ENCODE peak calls at places on chromosomes 5 and 9, in seven cellular contexts. P is kidney epithelial cell; D is astrocyte; M is sigmoid colon; J is CD8-positive, alpha-beta T cell; K is prostate gland; N is ovary. V is an unnamed sample.

GRCh38 chr9:134626576-134627416 is 14.8 kb upstream of the COL5A1 start:
- DNase-seq in P (no peak), D (peak; percentile 84), M (peak; percentile 50), J (no peak), K (no peak), N (peak; percentile 6), V (peak; percentile 39)

GRCh38 chr5:61569353-61569752 is 237.3 kb downstream of the ZSWIM6 start:
- DNase-seq in P (no peak), D (no peak), M (no peak), J (no peak), K (no peak), N (no peak), V (no peak)

GRCh38 chr5:103273952-103274351 is 15.4 kb downstream of the MACIR start:
- DNase-seq in P (no peak), D (no peak), M (no peak), J (no peak), K (no peak), N (no peak), V (no peak)

GRCh38 chr5:157860898-157861894 is 2.3 kb upstream of the CLINT1 start:
- DNase-seq in P (no peak), D (no peak), M (no peak), J (no peak), K (no peak), N (no peak), V (no peak)

GRCh38 chr5:147742151-147742550 is 40.4 kb downstream of the JAKMIP2 start:
- DNase-seq in P (no peak), D (no peak), M (no peak), J (no peak), K (no peak), N (no peak), V (no peak)

GRCh38 chr5:167839065-167839464 is 452.4 kb upstream of the WWC1 start:
- DNase-seq in P (no peak), D (no peak), M (no peak), J (no peak), K (no peak), N (no peak), V (peak; percentile 93)

GRCh38 chr9:73531658-73532057 is 380.0 kb downstream of the ANXA1 start:
- DNase-seq in P (no peak), D (no peak), M (no peak), J (no peak), K (no peak), N (no peak), V (no peak)

GRCh38 chr9:89872913-89873707 is 268.3 kb downstream of the GADD45G start:
- DNase-seq in P (no peak), D (no peak), M (peak; percentile 64), J (no peak), K (no peak), N (no peak), V (no peak)

GRCh38 chr5:120252839-120253238 is 211.3 kb upstream of the PRR16 start:
- DNase-seq in P (no peak), D (peak; percentile 58), M (no peak), J (no peak), K (no peak), N (no peak), V (no peak)

GRCh38 chr5:73031839-73032238 is 76.0 kb downstream of the FCHO2 start:
- DNase-seq in P (peak; percentile 18), D (peak; percentile 79), M (no peak), J (no peak), K (no peak), N (no peak), V (peak; percentile 49)

GRCh38 chr5:31328031-31328430 is 134.5 kb downstream of the CDH6 start:
- DNase-seq in P (no peak), D (peak; percentile 35), M (no peak), J (no peak), K (no peak), N (no peak), V (no peak)

GRCh38 chr9:114117996-114118830 is 19.1 kb upstream of the KIF12 start:
- DNase-seq in P (no peak), D (no peak), M (no peak), J (no peak), K (peak; percentile 75), N (no peak), V (no peak)

GRCh38 chr9:35882996-35883395 is 12.8 kb upstream of the OR13J1 start:
- DNase-seq in P (no peak), D (peak; percentile 13), M (no peak), J (no peak), K (no peak), N (no peak), V (no peak)

GRCh38 chr9:68522126-68522525 is 18.6 kb downstream of the TMEM252 start:
- DNase-seq in P (no peak), D (no peak), M (no peak), J (no peak), K (no peak), N (no peak), V (no peak)

GRCh38 chr9:68522954-68523353 is 17.7 kb downstream of the TMEM252 start:
- DNase-seq in P (no peak), D (no peak), M (no peak), J (no peak), K (no peak), N (no peak), V (no peak)

GRCh38 chr9:68523367-68523936 is 17.2 kb downstream of the TMEM252 start:
- DNase-seq in P (no peak), D (no peak), M (no peak), J (no peak), K (no peak), N (no peak), V (no peak)
- H3K27me3 ChIP-seq in P (no peaks in the 10 kb centered on the region), D (peaks cover 3% of the 10 kb centered on the region), M (no peaks in the 10 kb centered on the region), J (no peaks in the 10 kb centered on the region), K (no peaks in the 10 kb centered on the region), N (no peaks in the 10 kb centered on the region), V (no peaks in the 10 kb centered on the region)

DNA sequence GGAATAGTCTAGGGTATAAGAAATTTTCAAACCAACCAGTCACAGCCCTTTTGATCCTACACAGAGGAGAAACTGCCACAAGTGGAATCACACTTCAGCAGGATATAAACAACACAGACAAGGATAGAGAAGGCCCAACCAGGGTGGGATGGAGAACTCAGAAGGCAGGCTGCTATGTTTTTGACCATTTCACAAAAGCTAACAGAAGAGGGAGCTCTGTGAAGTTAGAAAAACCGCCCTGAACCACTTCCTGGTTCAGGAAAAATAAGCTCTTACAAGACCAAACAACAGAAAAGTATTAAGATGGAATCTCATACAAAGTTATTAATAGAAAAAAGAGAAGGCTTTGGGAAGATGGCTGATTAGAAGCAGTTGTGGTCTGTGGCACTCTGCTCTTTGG is 960 bp upstream of the IFNB1 start:
- DNase-seq in P (no peak), D (no peak), M (no peak), J (no peak), K (no peak), N (no peak), V (no peak)
- TF ChIP-seq CTCF in P (peak; percentile 5), D (no peak), M (no peak), J (no peak), K (no peak), N (no peak), V (peak; percentile 43)

GRCh38 chr9:87271696-87272477 is 225.8 kb upstream of the DAPK1 start:
- DNase-seq in P (no peak), D (no peak), M (no peak), J (no peak), K (no peak), N (no peak), V (no peak)

GRCh38 chr9:87267701-87268100 is 230.0 kb upstream of the DAPK1 start:
- DNase-seq in P (no peak), D (no peak), M (peak; percentile 68), J (no peak), K (no peak), N (no peak), V (no peak)

GRCh38 chr9:87269296-87269695 is 228.4 kb upstream of the DAPK1 start:
- DNase-seq in P (no peak), D (no peak), M (no peak), J (no peak), K (no peak), N (no peak), V (no peak)

GRCh38 chr9:87270241-87271234 is 227.1 kb upstream of the DAPK1 start:
- DNase-seq in P (no peak), D (peak; percentile 47), M (no peak), J (no peak), K (no peak), N (peak; percentile 33), V (no peak)

DNA sequence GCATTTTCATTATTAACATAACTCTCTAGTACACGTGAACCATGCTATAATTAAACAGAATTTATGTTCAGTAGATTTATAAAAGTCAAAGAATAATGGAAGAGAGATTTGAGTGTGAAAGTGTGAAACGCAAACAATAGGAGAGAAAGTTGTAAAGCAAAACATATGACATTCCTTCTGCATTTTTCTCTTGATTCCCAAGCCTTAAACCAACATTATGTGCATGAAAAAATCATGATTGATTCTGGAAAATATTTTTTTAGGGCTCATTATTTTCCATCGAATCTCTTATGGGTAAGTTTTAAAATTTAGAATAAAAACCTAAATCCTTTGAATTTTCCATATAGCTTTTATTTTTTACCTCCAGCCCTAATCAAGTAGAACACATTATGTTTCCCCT is 227.9 kb upstream of the DAPK1 start:
- DNase-seq in P (no peak), D (no peak), M (no peak), J (no peak), K (no peak), N (no peak), V (no peak)
- H3K27me3 ChIP-seq in P (no peaks in the 10 kb centered on the region), D (peaks cover 4% of the 10 kb centered on the region), M (no peaks in the 10 kb centered on the region), J (no peaks in the 10 kb centered on the region), K (no peaks in the 10 kb centered on the region), N (no peaks in the 10 kb centered on the region), V (no peaks in the 10 kb centered on the region)

GRCh38 chr5:115069087-115069968 is 100.4 kb downstream of the TRIM36 start:
- DNase-seq in P (no peak), D (peak; percentile 33), M (no peak), J (no peak), K (peak; percentile 20), N (no peak), V (peak; percentile 51)
- TF ChIP-seq CTCF in P (peak; percentile 61), D (peak; percentile 80), M (no peak), J (no peak), K (peak; percentile 59), N (no peak), V (peak; percentile 78)

DNA sequence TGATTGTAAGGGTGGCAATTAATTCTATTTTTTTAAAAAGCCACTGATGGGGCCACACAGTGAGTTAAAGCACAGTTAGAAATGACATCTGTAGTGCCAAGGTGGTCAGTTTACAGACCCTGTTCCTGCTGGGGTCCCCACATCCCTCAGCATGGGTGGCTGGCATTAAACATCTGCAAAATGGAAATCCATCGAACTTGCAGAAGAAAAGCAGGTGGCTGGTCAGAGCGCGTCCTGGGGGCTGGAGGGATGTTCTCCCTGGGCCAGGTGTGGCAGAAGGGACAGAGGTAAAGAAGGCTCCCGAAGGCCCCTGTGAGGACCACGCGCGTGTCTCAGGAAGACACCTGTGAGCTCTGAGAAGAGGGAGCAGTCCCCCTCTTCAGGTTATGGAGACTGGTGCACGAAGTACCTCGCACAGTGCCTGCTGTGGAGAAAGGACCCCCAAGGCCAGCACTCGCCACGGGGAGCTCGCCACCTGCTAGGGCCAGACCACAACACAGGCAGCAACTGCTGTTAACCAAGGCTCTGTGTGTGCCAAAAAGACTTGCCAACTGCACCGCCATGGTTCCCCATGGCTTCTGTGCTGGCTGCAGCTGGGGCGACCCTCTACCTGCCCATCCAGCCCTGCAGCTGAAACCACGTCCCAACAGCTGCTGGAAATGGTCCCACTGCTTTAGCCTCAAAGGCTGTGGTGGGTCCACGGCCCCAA is 65.2 kb downstream of the RASGEF1C start:
- DNase-seq in P (no peak), D (no peak), M (peak; percentile 55), J (no peak), K (no peak), N (no peak), V (no peak)
- H3K27me3 ChIP-seq in P (peaks cover 17% of the 10 kb centered on the region), D (peaks cover 21% of the 10 kb centered on the region), M (peaks cover 25% of the 10 kb centered on the region), J (no peaks in the 10 kb centered on the region), K (peaks cover 8% of the 10 kb centered on the region), N (no peaks in the 10 kb centered on the region), V (no peaks in the 10 kb centered on the region)

GRCh38 chr5:177367323-177367848 is 9.7 kb downstream of the RGS14 start:
- DNase-seq in P (no peak), D (no peak), M (no peak), J (no peak), K (no peak), N (no peak), V (no peak)
- TF ChIP-seq CTCF in P (peak; percentile 32), D (no peak), M (no peak), J (no peak), K (no peak), N (no peak), V (peak; percentile 23)

V was measured in foreskin keratinocyte.